ENCODE peak calls at places on chromosomes 16 and 17, in eight cellular contexts. T, G, P, B, L, N, D and M are unnamed samples.

GRCh38 chr17:41894791-41895331 is 23.9 kb downstream of the ACLY start:
- DNase-seq in T (peak), G (peak), P (no peak), B (no peak), L (no peak), N (no peak), D (peak), M (peak)

GRCh38 chr17:43645765-43646481 is 15.8 kb downstream of the MEOX1 start:
- DNase-seq in T (peak), G (peak), P (no peak), B (peak), L (no peak), N (peak), D (peak), M (peak)

GRCh38 chr17:13393841-13394710 is 207.7 kb downstream of the HS3ST3A1 start:
- DNase-seq in T (peak), G (no peak), P (no peak), B (no peak), L (no peak), N (no peak), D (peak), M (no peak)

GRCh38 chr16:54792811-54793210 is 137.9 kb upstream of the IRX5 start:
- DNase-seq in T (no peak), G (no peak), P (no peak), B (no peak), L (no peak), N (no peak), D (no peak), M (no peak)

GRCh38 chr16:56847173-56847948 is 17.6 kb upstream of the SLC12A3 start:
- DNase-seq in T (peak), G (no peak), P (no peak), B (no peak), L (no peak), N (peak), D (no peak), M (peak)

GRCh38 chr16:87536795-87537142 is 43.9 kb upstream of the ZCCHC14 start:
- DNase-seq in T (no peak), G (no peak), P (no peak), B (no peak), L (no peak), N (no peak), D (no peak), M (no peak)

GRCh38 chr17:6701719-6702118 is 11.4 kb downstream of the SLC13A5 start:
- DNase-seq in T (peak), G (no peak), P (no peak), B (no peak), L (no peak), N (peak), D (peak), M (peak)

GRCh38 chr16:17070882-17071592 is 399.7 kb downstream of the XYLT1 start:
- DNase-seq in T (no peak), G (no peak), P (peak), B (no peak), L (peak), N (no peak), D (no peak), M (peak)

GRCh38 chr17:82998637-82999036 is 80.8 kb upstream of the METRNL start:
- DNase-seq in T (no peak), G (no peak), P (no peak), B (no peak), L (no peak), N (no peak), D (no peak), M (no peak)

GRCh38 chr17:30961213-30962188 is 9.3 kb upstream of the RNF135 start:
- DNase-seq in T (no peak), G (peak), P (no peak), B (no peak), L (peak), N (peak), D (no peak), M (no peak)

GRCh38 chr16:87376660-87377059 is 6.9 kb downstream of the FBXO31 start:
- DNase-seq in T (no peak), G (peak), P (no peak), B (peak), L (no peak), N (no peak), D (no peak), M (no peak)

GRCh38 chr16:4893103-4893862 is 43.7 kb downstream of the PPL start:
- DNase-seq in T (no peak), G (no peak), P (no peak), B (no peak), L (no peak), N (no peak), D (no peak), M (no peak)

GRCh38 chr17:38333635-38334295 is 10.0 kb downstream of the GPR179 start:
- DNase-seq in T (peak), G (peak), P (no peak), B (no peak), L (no peak), N (no peak), D (peak), M (no peak)

GRCh38 chr17:28720247-28720996 is 637 bp downstream of the RPL23A start:
- DNase-seq in T (no peak), G (no peak), P (no peak), B (no peak), L (no peak), N (no peak), D (no peak), M (no peak)

GRCh38 chr17:81656118-81656743 is at the start of gene PDE6G:
- DNase-seq in T (no peak), G (no peak), P (no peak), B (no peak), L (no peak), N (no peak), D (no peak), M (no peak)

GRCh38 chr16:75296606-75297005 is 45.2 kb upstream of the BCAR1 start:
- DNase-seq in T (peak), G (no peak), P (no peak), B (no peak), L (no peak), N (no peak), D (peak), M (peak)

GRCh38 chr17:64369007-64369893 is 21.4 kb downstream of the PECAM1 start:
- DNase-seq in T (no peak), G (no peak), P (no peak), B (no peak), L (no peak), N (peak), D (no peak), M (no peak)

GRCh38 chr17:14297161-14297851 is 3.6 kb upstream of the HS3ST3B1 start:
- DNase-seq in T (peak), G (peak), P (no peak), B (peak), L (no peak), N (no peak), D (peak), M (peak)

GRCh38 chr16:19844945-19845641 is 39.6 kb downstream of the GPRC5B start:
- DNase-seq in T (peak), G (no peak), P (no peak), B (no peak), L (no peak), N (no peak), D (peak), M (no peak)

GRCh38 chr17:72646176-72646575 is 446.3 kb downstream of the SLC39A11 start:
- DNase-seq in T (no peak), G (no peak), P (no peak), B (no peak), L (no peak), N (no peak), D (no peak), M (no peak)

GRCh38 chr17:57284984-57285646 is 28.8 kb downstream of the MSI2 start:
- DNase-seq in T (no peak), G (no peak), P (no peak), B (no peak), L (peak), N (no peak), D (no peak), M (no peak)

GRCh38 chr17:8776861-8777260 is 18.5 kb upstream of the SPDYE4 start:
- DNase-seq in T (no peak), G (no peak), P (no peak), B (no peak), L (no peak), N (no peak), D (no peak), M (no peak)

GRCh38 chr17:79651751-79652150 is 40.9 kb upstream of the RBFOX3 start:
- DNase-seq in T (no peak), G (no peak), P (no peak), B (no peak), L (no peak), N (peak), D (no peak), M (no peak)

GRCh38 chr17:80644588-80644987 is 100.0 kb downstream of the RPTOR start:
- DNase-seq in T (no peak), G (no peak), P (no peak), B (no peak), L (no peak), N (no peak), D (no peak), M (no peak)

GRCh38 chr17:34711646-34712045 is 132.3 kb downstream of the TMEM132E start:
- DNase-seq in T (no peak), G (no peak), P (no peak), B (no peak), L (no peak), N (no peak), D (no peak), M (no peak)

GRCh38 chr16:4433228-4433627 is 7.6 kb downstream of the DNAJA3 start:
- DNase-seq in T (no peak), G (no peak), P (no peak), B (no peak), L (no peak), N (no peak), D (no peak), M (no peak)

GRCh38 chr16:22989598-22989997 is 159.7 kb downstream of the USP31 start:
- DNase-seq in T (no peak), G (no peak), P (no peak), B (no peak), L (no peak), N (no peak), D (no peak), M (no peak)

GRCh38 chr16:85029413-85029794 is 1.8 kb downstream of the KIAA0513 start:
- DNase-seq in T (no peak), G (no peak), P (no peak), B (no peak), L (peak), N (no peak), D (peak), M (no peak)

GRCh38 chr16:30356401-30357084 is 1.4 kb upstream of the CD2BP2 start:
- DNase-seq in T (no peak), G (peak), P (no peak), B (no peak), L (no peak), N (peak), D (no peak), M (peak)

GRCh38 chr16:20612551-20613470 is 36.6 kb upstream of the ACSM2B start:
- DNase-seq in T (peak), G (peak), P (no peak), B (peak), L (no peak), N (peak), D (peak), M (peak)

GRCh38 chr17:58529275-58529674 is 14.8 kb upstream of the MTMR4 start:
- DNase-seq in T (peak), G (no peak), P (no peak), B (no peak), L (no peak), N (no peak), D (peak), M (no peak)

GRCh38 chr17:76032073-76032779 is 5.1 kb upstream of the EVPL start:
- DNase-seq in T (no peak), G (no peak), P (no peak), B (no peak), L (no peak), N (no peak), D (no peak), M (no peak)

GRCh38 chr16:81520560-81521135 is 76.0 kb downstream of the CMIP start:
- DNase-seq in T (no peak), G (peak), P (no peak), B (no peak), L (no peak), N (peak), D (no peak), M (no peak)

GRCh38 chr17:76196675-76197074 is 43.6 kb downstream of the RNF157 start:
- DNase-seq in T (peak), G (peak), P (no peak), B (peak), L (no peak), N (peak), D (peak), M (peak)

GRCh38 chr16:17419266-17419665 is 51.5 kb downstream of the XYLT1 start:
- DNase-seq in T (no peak), G (no peak), P (no peak), B (no peak), L (no peak), N (no peak), D (no peak), M (no peak)

GRCh38 chr17:53032861-53033271 is 789.9 kb upstream of the KIF2B start:
- DNase-seq in T (peak), G (no peak), P (no peak), B (no peak), L (no peak), N (no peak), D (peak), M (peak)

GRCh38 chr17:20008242-20009051 is 712 bp upstream of the SPECC1 start:
- DNase-seq in T (no peak), G (peak), P (no peak), B (peak), L (no peak), N (peak), D (no peak), M (no peak)

DNA sequence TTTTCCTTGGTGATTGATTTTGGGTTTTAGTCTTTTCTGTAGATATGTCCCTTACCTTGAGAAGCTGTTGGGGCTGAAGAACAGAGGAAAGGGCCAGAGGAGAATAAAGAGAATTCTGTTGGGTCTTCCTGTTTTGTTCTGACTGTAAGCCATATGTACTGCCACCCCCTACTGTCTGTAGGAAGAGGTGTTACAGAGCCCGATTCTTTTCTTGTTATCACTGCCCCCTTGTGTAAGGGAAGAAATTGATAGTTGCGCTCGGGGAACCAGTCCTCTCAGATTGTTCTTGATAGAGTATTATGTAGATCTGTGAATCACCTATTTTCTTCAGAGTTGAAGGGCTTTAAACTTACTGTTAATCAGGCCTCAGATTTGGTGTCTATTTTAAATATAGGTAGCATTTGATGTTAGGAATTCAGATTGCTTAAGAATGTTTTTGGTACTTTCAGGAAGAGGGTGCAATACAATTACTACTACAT is 2.4 kb downstream of the TANC2 start:
- DNase-seq in T (peak), G (no peak), P (no peak), B (no peak), L (peak), N (no peak), D (peak), M (peak)
- H3K4me3 ChIP-seq in T (peak), G (peak), P (no peak), B (no peak), L (no peak), N (no peak), D (peak), M (no peak)

DNA sequence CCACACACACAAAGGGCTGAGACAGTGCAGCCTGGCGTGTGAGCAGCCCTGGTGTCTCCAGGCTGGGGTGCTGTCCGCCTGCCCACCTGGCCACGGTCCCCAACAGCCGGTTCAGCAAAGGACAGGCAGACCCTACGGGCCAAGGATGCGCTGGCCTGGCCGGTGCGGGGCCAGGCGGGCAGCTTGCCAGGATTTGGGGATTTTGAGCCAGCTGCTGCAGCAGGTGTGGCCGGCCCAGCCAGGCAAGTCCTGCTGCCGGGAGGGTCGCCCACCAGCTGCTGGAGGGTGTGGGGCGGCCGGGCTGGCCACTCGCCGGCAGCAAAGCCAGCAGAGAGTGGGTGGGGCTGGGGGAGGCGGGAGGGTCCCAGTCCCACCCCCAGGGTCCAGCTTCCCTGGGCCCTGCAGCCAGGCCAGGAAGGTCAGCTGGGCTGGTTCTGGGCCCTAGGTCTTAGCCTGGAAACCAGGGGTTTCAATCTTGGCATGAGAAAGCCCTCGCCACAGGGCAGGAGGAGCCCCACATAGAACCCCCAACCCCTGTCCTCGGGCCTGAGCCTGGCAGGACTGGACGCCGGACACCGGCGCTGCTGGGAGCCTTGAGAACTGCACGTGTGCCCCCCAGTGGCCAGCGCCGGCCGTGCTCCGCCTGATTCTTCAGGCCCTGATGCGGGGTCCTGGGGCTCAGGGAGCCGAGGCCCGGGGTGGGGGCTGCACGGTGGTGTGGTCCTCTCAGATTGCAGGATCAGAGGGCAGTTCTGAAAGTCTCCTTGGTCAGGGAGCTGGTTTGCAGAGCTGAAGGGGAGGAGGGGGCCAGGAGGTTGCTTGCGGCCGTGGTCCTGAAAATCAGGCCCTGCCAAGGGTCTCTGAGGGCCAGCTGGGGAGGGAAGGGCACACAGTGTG is 17.6 kb upstream of the SSTR5 start:
- DNase-seq in T (peak), G (peak), P (no peak), B (no peak), L (no peak), N (no peak), D (peak), M (peak)
- TF ChIP-seq CTCF in T (peak), G (peak), P (peak), B (peak), L (peak), N (peak), D (peak), M (peak)

GRCh38 chr16:28590384-28591340 is 6.2 kb downstream of the SULT1A2 start:
- DNase-seq in T (no peak), G (no peak), P (no peak), B (no peak), L (no peak), N (no peak), D (no peak), M (no peak)

GRCh38 chr16:28589930-28590329 is 6.9 kb downstream of the SULT1A2 start:
- DNase-seq in T (no peak), G (no peak), P (no peak), B (no peak), L (no peak), N (no peak), D (no peak), M (no peak)

GRCh38 chr16:28592979-28593553 is 3.8 kb downstream of the SULT1A2 start:
- DNase-seq in T (no peak), G (no peak), P (no peak), B (no peak), L (no peak), N (no peak), D (no peak), M (no peak)

GRCh38 chr16:28591355-28591754 is 5.5 kb downstream of the SULT1A2 start:
- DNase-seq in T (no peak), G (no peak), P (no peak), B (no peak), L (no peak), N (no peak), D (no peak), M (no peak)

DNA sequence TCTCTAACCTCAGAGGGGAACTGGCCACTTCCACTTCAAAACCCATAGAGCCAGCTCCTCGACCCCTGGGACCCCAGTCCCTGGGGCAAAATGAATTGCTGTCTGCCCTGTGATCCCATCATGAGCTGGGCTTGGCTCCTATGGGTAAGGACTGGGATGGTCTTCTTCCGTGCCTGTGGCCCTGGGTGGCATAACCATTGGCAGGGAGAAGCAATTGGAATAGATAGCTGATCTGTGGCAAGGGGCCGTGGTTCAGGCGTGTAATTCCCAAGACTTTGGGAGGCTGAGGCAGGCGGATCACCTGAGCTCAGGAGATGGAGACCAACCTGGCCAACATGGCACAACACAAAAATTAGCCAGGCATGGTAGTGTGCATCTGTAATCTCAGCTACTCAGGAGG is 4.3 kb downstream of the SULT1A2 start:
- DNase-seq in T (no peak), G (no peak), P (no peak), B (no peak), L (no peak), N (no peak), D (no peak), M (no peak)
- H3K4me3 ChIP-seq in T (no peak), G (no peak), P (no peak), B (no peak), L (no peak), N (no peak), D (no peak), M (no peak)

GRCh38 chr17:7711356-7711755 is 6.2 kb upstream of the DNAH2 start:
- DNase-seq in T (no peak), G (no peak), P (no peak), B (no peak), L (no peak), N (no peak), D (no peak), M (no peak)
- TF ChIP-seq CTCF in T (peak), G (no peak), P (no peak), B (no peak), L (peak), N (no peak), D (no peak), M (no peak)

GRCh38 chr17:45371414-45372324 is 54.8 kb upstream of the MAP3K14 start:
- DNase-seq in T (peak), G (peak), P (no peak), B (peak), L (no peak), N (peak), D (peak), M (peak)
- H3K4me3 ChIP-seq in T (peak), G (peak), P (no peak), B (peak), L (no peak), N (peak), D (no peak), M (no peak)